ENCODE peak calls at places on chromosome 15, in nine cellular contexts. One of them, this sample, is unnamed.

GRCh38 chr15:34652726-34653033 is 69.2 kb upstream of the GOLGA8B start:
- DNase-seq in heart right ventricle: no peak
- DNase-seq in cardiac muscle cell: no peak
- DNase-seq in tibial artery: no peak
- DNase-seq in osteoblast: no peak
- DNase-seq in uterus: no peak
- DNase-seq in heart left ventricle: no peak
- DNase-seq in Calu3: no peak
- DNase-seq in thoracic aorta: no peak
- DNase-seq in this sample: no peak

GRCh38 chr15:55796321-55796965 is 53.5 kb upstream of the PRTG start:
- DNase-seq in heart right ventricle: no peak
- DNase-seq in cardiac muscle cell: peak
- DNase-seq in tibial artery: no peak
- DNase-seq in osteoblast: no peak
- DNase-seq in uterus: no peak
- DNase-seq in heart left ventricle: no peak
- DNase-seq in Calu3: no peak
- DNase-seq in thoracic aorta: no peak
- DNase-seq in this sample: no peak

GRCh38 chr15:77858677-77859490 is 218.6 kb downstream of the TBC1D2B start:
- DNase-seq in heart right ventricle: no peak
- DNase-seq in cardiac muscle cell: no peak
- DNase-seq in tibial artery: peak
- DNase-seq in osteoblast: no peak
- DNase-seq in uterus: no peak
- DNase-seq in heart left ventricle: no peak
- DNase-seq in Calu3: no peak
- DNase-seq in thoracic aorta: no peak
- DNase-seq in this sample: no peak

GRCh38 chr15:36817776-36818175 is 238.3 kb downstream of the CDIN1 start:
- DNase-seq in heart right ventricle: no peak
- DNase-seq in cardiac muscle cell: no peak
- DNase-seq in tibial artery: no peak
- DNase-seq in osteoblast: no peak
- DNase-seq in uterus: no peak
- DNase-seq in heart left ventricle: no peak
- DNase-seq in Calu3: no peak
- DNase-seq in thoracic aorta: no peak
- DNase-seq in this sample: no peak

GRCh38 chr15:63573533-63573932 is 23.7 kb upstream of the FBXL22 start:
- DNase-seq in heart right ventricle: no peak
- DNase-seq in cardiac muscle cell: no peak
- DNase-seq in tibial artery: no peak
- DNase-seq in osteoblast: no peak
- DNase-seq in uterus: no peak
- DNase-seq in heart left ventricle: no peak
- DNase-seq in Calu3: no peak
- DNase-seq in thoracic aorta: no peak
- DNase-seq in this sample: no peak

GRCh38 chr15:34621675-34622074 is 38.2 kb upstream of the GOLGA8B start:
- DNase-seq in heart right ventricle: no peak
- DNase-seq in cardiac muscle cell: peak
- DNase-seq in tibial artery: no peak
- DNase-seq in osteoblast: no peak
- DNase-seq in uterus: no peak
- DNase-seq in heart left ventricle: no peak
- DNase-seq in Calu3: no peak
- DNase-seq in thoracic aorta: no peak
- DNase-seq in this sample: no peak

GRCh38 chr15:65212097-65212496 is 824 bp upstream of the CILP start:
- DNase-seq in heart right ventricle: no peak
- DNase-seq in cardiac muscle cell: no peak
- DNase-seq in tibial artery: no peak
- DNase-seq in osteoblast: peak
- DNase-seq in uterus: no peak
- DNase-seq in heart left ventricle: no peak
- DNase-seq in Calu3: peak
- DNase-seq in thoracic aorta: no peak
- DNase-seq in this sample: no peak

GRCh38 chr15:42010434-42010833 is 10.4 kb downstream of the PLA2G4E start:
- DNase-seq in heart right ventricle: no peak
- DNase-seq in cardiac muscle cell: no peak
- DNase-seq in tibial artery: no peak
- DNase-seq in osteoblast: peak
- DNase-seq in uterus: no peak
- DNase-seq in heart left ventricle: no peak
- DNase-seq in Calu3: no peak
- DNase-seq in thoracic aorta: no peak
- DNase-seq in this sample: no peak

GRCh38 chr15:62857411-62857853 is 185.1 kb upstream of the TPM1 start:
- DNase-seq in heart right ventricle: no peak
- DNase-seq in cardiac muscle cell: no peak
- DNase-seq in tibial artery: no peak
- DNase-seq in osteoblast: no peak
- DNase-seq in uterus: no peak
- DNase-seq in heart left ventricle: no peak
- DNase-seq in Calu3: peak
- DNase-seq in thoracic aorta: no peak
- DNase-seq in this sample: no peak

GRCh38 chr15:76310470-76311070 is 699 bp downstream of the ETFA start:
- DNase-seq in heart right ventricle: no peak
- DNase-seq in cardiac muscle cell: peak
- DNase-seq in tibial artery: no peak
- DNase-seq in osteoblast: no peak
- DNase-seq in uterus: peak
- DNase-seq in heart left ventricle: no peak
- DNase-seq in Calu3: no peak
- DNase-seq in thoracic aorta: no peak
- DNase-seq in this sample: peak

GRCh38 chr15:70201376-70201775 is 103.7 kb upstream of the TLE3 start:
- DNase-seq in heart right ventricle: no peak
- DNase-seq in cardiac muscle cell: no peak
- DNase-seq in tibial artery: peak
- DNase-seq in osteoblast: no peak
- DNase-seq in uterus: no peak
- DNase-seq in heart left ventricle: no peak
- DNase-seq in Calu3: no peak
- DNase-seq in thoracic aorta: no peak
- DNase-seq in this sample: no peak

GRCh38 chr15:56351957-56352506 is 13.2 kb upstream of the TEX9 start:
- DNase-seq in heart right ventricle: no peak
- DNase-seq in cardiac muscle cell: peak
- DNase-seq in tibial artery: no peak
- DNase-seq in osteoblast: no peak
- DNase-seq in uterus: no peak
- DNase-seq in heart left ventricle: no peak
- DNase-seq in Calu3: no peak
- DNase-seq in thoracic aorta: no peak
- DNase-seq in this sample: no peak

GRCh38 chr15:70226337-70226980 is 128.7 kb upstream of the TLE3 start:
- DNase-seq in heart right ventricle: no peak
- DNase-seq in cardiac muscle cell: no peak
- DNase-seq in tibial artery: no peak
- DNase-seq in osteoblast: no peak
- DNase-seq in uterus: no peak
- DNase-seq in heart left ventricle: no peak
- DNase-seq in Calu3: no peak
- DNase-seq in thoracic aorta: no peak
- DNase-seq in this sample: no peak

GRCh38 chr15:62779041-62779810 is 263.3 kb upstream of the TPM1 start:
- DNase-seq in heart right ventricle: no peak
- DNase-seq in cardiac muscle cell: peak
- DNase-seq in tibial artery: no peak
- DNase-seq in osteoblast: peak
- DNase-seq in uterus: peak
- DNase-seq in heart left ventricle: peak
- DNase-seq in Calu3: no peak
- DNase-seq in thoracic aorta: no peak
- DNase-seq in this sample: no peak

GRCh38 chr15:61796056-61796455 is 264.2 kb downstream of the VPS13C start:
- DNase-seq in heart right ventricle: no peak
- DNase-seq in cardiac muscle cell: peak
- DNase-seq in tibial artery: no peak
- DNase-seq in osteoblast: no peak
- DNase-seq in uterus: no peak
- DNase-seq in heart left ventricle: no peak
- DNase-seq in Calu3: no peak
- DNase-seq in thoracic aorta: no peak
- DNase-seq in this sample: no peak

DNA sequence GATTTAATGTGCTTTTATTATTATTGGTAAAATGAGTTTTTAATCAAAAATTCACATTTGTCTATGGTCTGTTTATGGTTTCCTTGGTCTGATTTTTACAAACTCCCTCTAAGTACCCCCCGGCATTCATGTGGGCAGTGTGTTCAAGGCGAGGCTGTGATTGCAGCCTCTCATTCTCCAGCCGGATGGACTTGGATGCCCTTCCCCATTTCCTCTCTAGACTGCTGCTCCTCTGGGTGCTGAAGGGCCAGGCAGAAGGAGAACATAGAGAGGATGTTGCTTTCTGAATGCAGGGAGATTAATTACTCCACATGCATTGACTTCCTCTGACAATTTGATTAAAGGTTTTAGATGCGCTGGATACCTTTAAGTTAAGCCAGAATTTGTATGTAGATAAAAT is 3.9 kb upstream of the TMC3 start:
- DNase-seq in heart right ventricle: no peak
- DNase-seq in cardiac muscle cell: no peak
- DNase-seq in tibial artery: no peak
- DNase-seq in osteoblast: no peak
- DNase-seq in uterus: no peak
- DNase-seq in heart left ventricle: no peak
- DNase-seq in Calu3: no peak
- DNase-seq in thoracic aorta: no peak
- DNase-seq in this sample: no peak
- TF ChIP-seq CTCF in heart right ventricle: no peak
- TF ChIP-seq CTCF in cardiac muscle cell: no peak
- TF ChIP-seq CTCF in tibial artery: no peak
- TF ChIP-seq CTCF in osteoblast: no peak
- TF ChIP-seq CTCF in uterus: no peak
- TF ChIP-seq CTCF in heart left ventricle: no peak
- TF ChIP-seq CTCF in Calu3: no peak
- TF ChIP-seq CTCF in thoracic aorta: no peak
- TF ChIP-seq CTCF in this sample: no peak

GRCh38 chr15:50182233-50183013 is 427 bp downstream of the SLC27A2 start:
- DNase-seq in heart right ventricle: peak
- DNase-seq in cardiac muscle cell: peak
- DNase-seq in tibial artery: no peak
- DNase-seq in osteoblast: peak
- DNase-seq in uterus: no peak
- DNase-seq in heart left ventricle: peak
- DNase-seq in Calu3: peak
- DNase-seq in thoracic aorta: no peak
- DNase-seq in this sample: peak
- TF ChIP-seq CTCF in heart right ventricle: no peak
- TF ChIP-seq CTCF in cardiac muscle cell: no peak
- TF ChIP-seq CTCF in tibial artery: no peak
- TF ChIP-seq CTCF in osteoblast: no peak
- TF ChIP-seq CTCF in uterus: no peak
- TF ChIP-seq CTCF in heart left ventricle: no peak
- TF ChIP-seq CTCF in Calu3: no peak
- TF ChIP-seq CTCF in thoracic aorta: no peak
- TF ChIP-seq CTCF in this sample: no peak

DNA sequence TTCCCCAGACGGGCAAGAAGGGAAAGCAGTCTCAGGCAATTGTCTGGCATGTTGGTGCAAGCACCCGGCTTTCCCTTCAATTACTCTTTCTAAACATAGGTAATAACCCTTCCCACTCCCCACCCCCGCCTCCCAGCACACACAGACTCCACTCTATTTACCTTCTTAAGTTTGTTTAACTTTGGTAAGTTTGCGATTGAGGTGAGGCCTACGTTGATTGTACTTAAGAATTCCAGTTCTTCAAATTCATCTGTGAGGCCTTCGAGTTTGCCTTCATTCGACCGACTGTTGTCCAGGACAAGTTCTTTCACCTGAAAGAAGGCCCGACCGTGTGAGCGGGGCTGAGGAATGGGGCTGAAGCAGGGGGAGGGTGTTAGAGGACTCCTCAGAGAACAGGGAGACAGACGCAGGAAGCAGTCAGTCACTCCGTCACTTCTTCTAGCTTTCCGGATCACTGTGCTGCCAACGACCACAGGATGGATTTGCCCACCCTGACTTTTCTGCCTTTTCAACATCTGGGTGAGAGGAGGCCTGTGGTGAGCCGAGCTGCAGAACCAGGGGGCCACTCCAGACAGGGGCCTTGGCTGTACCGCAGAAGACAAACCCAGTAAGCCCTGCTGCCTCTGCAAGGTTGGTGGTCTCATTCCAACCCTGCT is 33.0 kb downstream of the ANP32A start:
- DNase-seq in heart right ventricle: no peak
- DNase-seq in cardiac muscle cell: no peak
- DNase-seq in tibial artery: peak
- DNase-seq in osteoblast: no peak
- DNase-seq in uterus: no peak
- DNase-seq in heart left ventricle: no peak
- DNase-seq in Calu3: no peak
- DNase-seq in thoracic aorta: no peak
- DNase-seq in this sample: no peak
- TF ChIP-seq CTCF in heart right ventricle: no peak
- TF ChIP-seq CTCF in cardiac muscle cell: no peak
- TF ChIP-seq CTCF in tibial artery: no peak
- TF ChIP-seq CTCF in osteoblast: no peak
- TF ChIP-seq CTCF in uterus: no peak
- TF ChIP-seq CTCF in heart left ventricle: no peak
- TF ChIP-seq CTCF in Calu3: no peak
- TF ChIP-seq CTCF in thoracic aorta: no peak
- TF ChIP-seq CTCF in this sample: no peak

GRCh38 chr15:96312641-96313335 is 17.7 kb upstream of the NR2F2 start:
- DNase-seq in heart right ventricle: no peak
- DNase-seq in cardiac muscle cell: no peak
- DNase-seq in tibial artery: no peak
- DNase-seq in osteoblast: no peak
- DNase-seq in uterus: no peak
- DNase-seq in heart left ventricle: no peak
- DNase-seq in Calu3: no peak
- DNase-seq in thoracic aorta: no peak
- DNase-seq in this sample: no peak

GRCh38 chr15:96314508-96314907 is 16.0 kb upstream of the NR2F2 start:
- DNase-seq in heart right ventricle: no peak
- DNase-seq in cardiac muscle cell: no peak
- DNase-seq in tibial artery: no peak
- DNase-seq in osteoblast: no peak
- DNase-seq in uterus: no peak
- DNase-seq in heart left ventricle: no peak
- DNase-seq in Calu3: no peak
- DNase-seq in thoracic aorta: no peak
- DNase-seq in this sample: no peak

GRCh38 chr15:96321422-96322391 is 8.8 kb upstream of the NR2F2 start:
- DNase-seq in heart right ventricle: no peak
- DNase-seq in cardiac muscle cell: peak
- DNase-seq in tibial artery: peak
- DNase-seq in osteoblast: peak
- DNase-seq in uterus: peak
- DNase-seq in heart left ventricle: peak
- DNase-seq in Calu3: peak
- DNase-seq in thoracic aorta: no peak
- DNase-seq in this sample: peak

GRCh38 chr15:96320703-96321421 is 9.6 kb upstream of the NR2F2 start:
- DNase-seq in heart right ventricle: no peak
- DNase-seq in cardiac muscle cell: no peak
- DNase-seq in tibial artery: no peak
- DNase-seq in osteoblast: no peak
- DNase-seq in uterus: no peak
- DNase-seq in heart left ventricle: no peak
- DNase-seq in Calu3: peak
- DNase-seq in thoracic aorta: no peak
- DNase-seq in this sample: no peak

GRCh38 chr15:96316953-96317629 is 13.4 kb upstream of the NR2F2 start:
- DNase-seq in heart right ventricle: no peak
- DNase-seq in cardiac muscle cell: no peak
- DNase-seq in tibial artery: peak
- DNase-seq in osteoblast: no peak
- DNase-seq in uterus: peak
- DNase-seq in heart left ventricle: no peak
- DNase-seq in Calu3: peak
- DNase-seq in thoracic aorta: no peak
- DNase-seq in this sample: no peak
- TF ChIP-seq CTCF in heart right ventricle: no peak
- TF ChIP-seq CTCF in cardiac muscle cell: no peak
- TF ChIP-seq CTCF in tibial artery: no peak
- TF ChIP-seq CTCF in osteoblast: no peak
- TF ChIP-seq CTCF in uterus: no peak
- TF ChIP-seq CTCF in heart left ventricle: no peak
- TF ChIP-seq CTCF in Calu3: no peak
- TF ChIP-seq CTCF in thoracic aorta: no peak
- TF ChIP-seq CTCF in this sample: no peak